ENCODE peak calls at places on chromosomes 2 and 18, in four cellular contexts. S is H1, L is HepG2, K is GM12878. F is an unnamed sample.

GRCh38 chr2:140353541-140353940 is 1573.4 kb upstream of the NXPH2 start:
- DNase-seq in S (no peak), L (no peak), K (no peak), F (no peak)

GRCh38 chr18:1191341-1191740 is 286.7 kb downstream of the ADCYAP1 start:
- DNase-seq in S (no peak), L (no peak), K (no peak), F (no peak)

GRCh38 chr18:74892066-74892627 is 294.5 kb downstream of the ZNF407 start:
- DNase-seq in S (no peak), L (no peak), K (no peak), F (no peak)

GRCh38 chr2:62705007-62705829 is at the start of gene EHBP1:
- DNase-seq in S (peak), L (peak), K (peak), F (peak)

GRCh38 chr2:62931536-62931935 is 119.1 kb upstream of the OTX1 start:
- DNase-seq in S (no peak), L (no peak), K (no peak), F (no peak)

GRCh38 chr2:112939425-112939824 is 28.5 kb downstream of the IL37 start:
- DNase-seq in S (no peak), L (no peak), K (no peak), F (no peak)

GRCh38 chr2:86232373-86232784 is 33.1 kb downstream of the MRPL35 start:
- DNase-seq in S (no peak), L (no peak), K (no peak), F (no peak)

GRCh38 chr2:45256173-45256866 is 247.1 kb upstream of the SIX2 start:
- DNase-seq in S (no peak), L (peak), K (no peak), F (no peak)

GRCh38 chr2:203759692-203760365 is 53.4 kb downstream of the CD28 start:
- DNase-seq in S (no peak), L (no peak), K (no peak), F (no peak)

GRCh38 chr18:515838-516237 is 15.3 kb upstream of the COLEC12 start:
- DNase-seq in S (no peak), L (no peak), K (no peak), F (no peak)

GRCh38 chr2:15808221-15808574 is 132.2 kb upstream of the MYCN start:
- DNase-seq in S (no peak), L (no peak), K (no peak), F (no peak)

GRCh38 chr2:15354596-15355359 is 206.4 kb downstream of the NBAS start:
- DNase-seq in S (no peak), L (no peak), K (no peak), F (no peak)

GRCh38 chr2:235698504-235698903 is 204.7 kb downstream of the AGAP1 start:
- DNase-seq in S (no peak), L (no peak), K (no peak), F (no peak)

GRCh38 chr2:26184555-26185303 is 11.8 kb downstream of the GAREM2 start:
- DNase-seq in S (peak), L (no peak), K (peak), F (no peak)

GRCh38 chr2:96108578-96109561 is 7.5 kb downstream of the ADRA2B start:
- DNase-seq in S (no peak), L (no peak), K (no peak), F (no peak)

GRCh38 chr2:12177052-12177994 is 430.9 kb downstream of the LPIN1 start:
- DNase-seq in S (no peak), L (peak), K (peak), F (peak)

GRCh38 chr2:212451786-212452200 is 86.8 kb downstream of the ERBB4 start:
- DNase-seq in S (no peak), L (peak), K (no peak), F (no peak)

GRCh38 chr2:69018629-69019227 is 5.7 kb downstream of the ANTXR1 start:
- DNase-seq in S (no peak), L (no peak), K (no peak), F (no peak)

GRCh38 chr2:51782874-51783765 is 751.2 kb upstream of the NRXN1 start:
- DNase-seq in S (no peak), L (no peak), K (no peak), F (no peak)

GRCh38 chr2:11612553-11613215 is 57.3 kb downstream of the NTSR2 start:
- DNase-seq in S (no peak), L (no peak), K (no peak), F (no peak)

GRCh38 chr2:239158641-239159475 is 242.0 kb downstream of the HDAC4 start:
- DNase-seq in S (no peak), L (no peak), K (no peak), F (no peak)

GRCh38 chr2:164069542-164069941 is 333.7 kb upstream of the FIGN start:
- DNase-seq in S (no peak), L (no peak), K (no peak), F (no peak)

GRCh38 chr2:159042115-159042850 is 73.8 kb downstream of the TANC1 start:
- DNase-seq in S (no peak), L (no peak), K (no peak), F (no peak)

GRCh38 chr18:7950380-7951143 is 383.4 kb downstream of the PTPRM start:
- DNase-seq in S (no peak), L (peak), K (no peak), F (no peak)

GRCh38 chr2:8669157-8669852 is 12.6 kb upstream of the ID2 start:
- DNase-seq in S (no peak), L (no peak), K (no peak), F (no peak)

GRCh38 chr2:19688059-19688458 is 213.7 kb downstream of the TTC32 start:
- DNase-seq in S (no peak), L (no peak), K (no peak), F (no peak)

GRCh38 chr2:46471-47345 is at the start of gene FAM110C:
- DNase-seq in S (peak), L (peak), K (no peak), F (peak)

GRCh38 chr18:22558945-22559385 is 141.2 kb upstream of the CTAGE1 start:
- DNase-seq in S (no peak), L (peak), K (no peak), F (peak)

GRCh38 chr18:9688036-9688741 is 19.9 kb upstream of the RAB31 start:
- DNase-seq in S (no peak), L (no peak), K (no peak), F (no peak)

GRCh38 chr2:231666171-231667095 is 41.9 kb upstream of the PTMA start:
- DNase-seq in S (peak), L (peak), K (peak), F (peak)

GRCh38 chr2:53863538-53864227 is 3.9 kb upstream of the GPR75 start:
- DNase-seq in S (no peak), L (no peak), K (no peak), F (no peak)

GRCh38 chr2:53865264-53865663 is 5.5 kb upstream of the GPR75 start:
- DNase-seq in S (no peak), L (no peak), K (no peak), F (no peak)

GRCh38 chr2:53867773-53868172 is 8.0 kb upstream of the GPR75 start:
- DNase-seq in S (no peak), L (no peak), K (no peak), F (no peak)

GRCh38 chr2:53861824-53862223 is 2.1 kb upstream of the GPR75 start:
- DNase-seq in S (no peak), L (no peak), K (no peak), F (no peak)

DNA sequence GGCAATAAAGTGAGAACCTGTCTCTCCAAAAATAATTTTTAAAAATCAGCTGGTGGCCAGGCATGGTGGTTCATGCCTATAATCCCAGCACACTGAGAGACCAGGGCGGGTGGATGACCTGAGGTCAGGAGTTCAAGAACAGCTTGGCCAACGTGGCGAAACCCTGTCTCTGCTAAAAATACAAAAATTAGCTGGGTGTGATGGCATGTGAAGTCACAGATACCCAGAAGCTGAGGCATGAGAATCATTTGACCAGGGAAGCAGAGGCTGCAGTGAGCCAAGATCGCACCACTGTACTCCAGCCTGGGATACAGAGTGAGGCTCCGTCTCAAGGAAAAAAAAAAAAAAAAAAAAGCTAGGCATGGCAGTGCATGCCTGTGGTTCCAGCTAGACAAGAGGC is 7.4 kb upstream of the GPR75 start:
- DNase-seq in S (no peak), L (no peak), K (no peak), F (no peak)
- TF ChIP-seq SP1 in S (no peak), L (no peak), K (no peak), F (no peak)

DNA sequence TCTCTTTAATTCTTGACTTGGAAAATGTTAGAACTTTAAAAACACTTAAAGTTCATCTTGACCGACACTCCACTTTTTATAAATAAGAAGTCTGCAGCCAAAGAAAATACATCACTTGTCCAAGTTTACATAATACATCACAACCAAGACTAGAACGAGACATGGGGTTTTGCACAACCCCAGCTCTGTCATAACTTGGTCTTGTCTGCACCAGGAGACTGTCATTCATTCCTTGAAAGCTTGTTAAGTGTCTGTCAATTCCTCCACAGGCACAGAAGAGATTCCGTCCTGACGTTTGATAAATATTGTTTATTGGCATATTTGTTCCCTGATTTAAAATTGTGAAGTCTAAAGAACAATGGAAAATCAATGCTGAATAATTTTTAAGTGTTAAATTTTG is 139.5 kb upstream of the SETBP1 start:
- DNase-seq in S (no peak), L (no peak), K (no peak), F (no peak)
- TF ChIP-seq SUZ12 in S (no peak), L (no peak), K (no peak), F (no peak)

GRCh38 chr2:80269806-80270205 is 34.7 kb downstream of the LRRTM1 start:
- DNase-seq in S (no peak), L (no peak), K (no peak), F (no peak)
- TF ChIP-seq SP1 in S (no peak), L (no peak), K (no peak), F (no peak)

GRCh38 chr2:224952942-224953657 is 89.2 kb downstream of the DOCK10 start:
- DNase-seq in S (no peak), L (no peak), K (no peak), F (no peak)
- TF ChIP-seq SUZ12 in S (no peak), L (no peak), K (no peak), F (no peak)

GRCh38 chr2:64015898-64016297 is 3.3 kb downstream of the VPS54 start:
- DNase-seq in S (no peak), L (no peak), K (no peak), F (no peak)

GRCh38 chr2:64017811-64018714 is 1.2 kb downstream of the VPS54 start:
- DNase-seq in S (no peak), L (no peak), K (no peak), F (peak)

GRCh38 chr2:64019975-64020281 is 700 bp upstream of the VPS54 start:
- DNase-seq in S (no peak), L (no peak), K (no peak), F (no peak)

GRCh38 chr2:64019083-64019974 is at the start of gene VPS54:
- DNase-seq in S (peak), L (peak), K (no peak), F (peak)

DNA sequence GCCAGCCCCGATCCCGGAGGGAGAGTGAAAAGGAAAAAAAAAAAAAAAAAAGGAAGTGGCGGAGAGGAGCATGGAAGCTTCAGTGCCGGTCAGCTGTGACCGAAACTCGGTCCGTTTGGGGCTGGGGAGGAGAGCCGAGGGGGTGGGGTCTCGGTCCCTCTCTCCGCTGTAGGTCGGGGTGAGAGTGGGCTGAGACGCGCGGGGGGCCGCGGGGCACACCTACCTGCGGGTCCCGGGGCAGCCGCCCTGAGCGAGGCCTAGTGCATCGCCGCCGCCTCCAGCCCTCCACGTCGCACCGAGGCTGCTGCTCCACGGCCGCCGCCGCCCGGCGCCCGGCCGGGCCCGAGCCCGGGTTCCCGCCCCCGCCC is 529 bp downstream of the VPS54 start:
- DNase-seq in S (peak), L (no peak), K (no peak), F (peak)
- TF ChIP-seq SP1 in S (no peak), L (no peak), K (no peak), F (no peak)

DNA sequence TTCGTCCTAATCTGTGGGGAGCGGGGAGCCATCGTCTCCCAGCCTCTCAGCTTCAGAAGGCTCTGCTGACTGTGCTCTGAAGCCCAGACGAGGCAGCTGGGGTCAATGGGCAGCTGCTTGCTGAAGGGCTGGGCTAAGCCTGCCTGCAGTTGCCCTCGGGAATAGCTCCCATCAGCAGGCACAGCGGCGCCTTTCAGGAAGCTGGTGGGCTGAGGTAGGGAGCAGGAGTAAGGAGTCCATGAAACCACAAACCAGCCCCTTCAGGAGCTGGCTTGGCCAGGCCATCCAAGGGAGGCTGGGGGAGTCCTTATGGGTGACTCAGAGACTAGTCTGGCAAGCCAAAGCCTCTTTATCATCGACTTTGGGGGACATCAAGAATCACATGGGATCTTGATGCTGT is 113.1 kb downstream of the CLIP4 start:
- DNase-seq in S (no peak), L (no peak), K (no peak), F (no peak)
- TF ChIP-seq SUZ12 in S (no peak), L (no peak), K (no peak), F (no peak)

DNA sequence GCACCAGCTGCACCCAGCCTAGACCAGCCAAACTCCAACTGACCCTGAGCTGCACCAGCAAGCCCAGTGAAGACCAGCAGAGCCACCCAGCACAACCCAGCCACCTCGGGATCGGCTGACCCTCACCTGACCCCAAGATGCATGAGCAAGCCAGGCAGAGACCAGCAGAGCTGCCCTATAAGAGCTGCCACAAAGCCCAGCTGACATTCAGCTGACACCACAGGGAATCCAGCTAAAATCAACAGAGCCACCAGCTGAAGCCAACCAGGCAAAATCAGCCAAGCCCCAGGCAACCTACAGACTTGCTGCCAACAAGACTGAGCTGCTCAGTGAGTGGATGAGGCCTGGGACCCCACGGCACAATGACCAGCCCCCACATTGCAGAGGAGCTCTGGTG is 54.6 kb downstream of the CYP27C1 start:
- DNase-seq in S (peak), L (no peak), K (no peak), F (no peak)
- TF ChIP-seq SP1 in S (no peak), L (no peak), K (no peak), F (no peak)

F was measured in HEK293T.